ENCODE peak calls at places on chromosomes 2 and 18, in nine cellular contexts. N is neural progenitor cell, C is hepatocyte, X is IMR-90, F is GM23338, R is ascending aorta, O is sigmoid colon, D is K562, M is fibroblast of lung. U is an unnamed sample. For H3K4me1, the result is how much of the 10 kb centered on the place peaks cover.

GRCh38 chr2:176383100-176383499 is 113.9 kb downstream of the MTX2 start:
- DNase-seq in N (no peak), C (no peak), X (no peak), F (no peak), R (no peak), O (no peak), D (no peak), M (no peak), U (no peak)

GRCh38 chr2:208142925-208143799 is 2.8 kb downstream of the CRYGB start:
- DNase-seq in N (no peak), C (no peak), X (no peak), F (peak), R (no peak), O (no peak), D (no peak), M (no peak), U (no peak)

GRCh38 chr2:228735697-228736096 is 535.4 kb downstream of the PID1 start:
- DNase-seq in N (no peak), C (no peak), X (no peak), F (no peak), R (no peak), O (no peak), D (no peak), M (no peak), U (no peak)

GRCh38 chr2:172089005-172089504 is 3.7 kb downstream of the DLX1 start:
- DNase-seq in N (peak), C (no peak), X (no peak), F (no peak), R (no peak), O (no peak), D (no peak), M (no peak), U (no peak)

GRCh38 chr2:105143467-105144127 is 97.9 kb upstream of the GPR45 start:
- DNase-seq in N (peak), C (peak), X (no peak), F (peak), R (no peak), O (no peak), D (peak), M (no peak), U (no peak)

GRCh38 chr2:237298323-237299118 is 115.4 kb downstream of the COL6A3 start:
- DNase-seq in N (no peak), C (peak), X (peak), F (no peak), R (no peak), O (no peak), D (no peak), M (no peak), U (no peak)

GRCh38 chr2:191166111-191166755 is 15.4 kb upstream of the STAT4 start:
- DNase-seq in N (peak), C (peak), X (peak), F (no peak), R (no peak), O (no peak), D (no peak), M (peak), U (no peak)

GRCh38 chr18:24271381-24272331 is 126.0 kb downstream of the OSBPL1A start:
- DNase-seq in N (peak), C (peak), X (peak), F (peak), R (no peak), O (peak), D (no peak), M (peak), U (peak)

GRCh38 chr2:33014268-33014667 is 67.5 kb downstream of the LTBP1 start:
- DNase-seq in N (no peak), C (no peak), X (no peak), F (no peak), R (no peak), O (no peak), D (no peak), M (no peak), U (no peak)

DNA sequence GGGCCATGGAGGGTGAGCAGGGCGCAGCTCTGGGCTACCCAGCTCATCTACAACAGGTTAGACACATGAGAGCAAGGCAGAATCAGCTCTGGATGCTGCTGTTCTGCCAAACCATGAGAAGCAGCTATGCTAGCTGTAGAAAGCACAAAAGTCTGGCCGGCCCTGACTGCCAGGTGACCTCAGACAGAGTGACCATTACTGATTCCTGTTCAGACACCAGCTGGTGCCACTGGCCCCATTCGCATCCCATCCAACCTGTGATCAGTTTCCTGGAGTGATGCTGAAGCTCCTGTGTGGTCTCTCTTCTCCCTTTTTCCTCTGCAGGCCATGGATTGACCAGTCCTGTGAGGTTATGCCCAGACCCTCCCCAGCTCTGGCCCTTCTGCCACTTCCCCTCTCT is 14.3 kb downstream of the RBMS1 start:
- DNase-seq in N (no peak), C (no peak), X (no peak), F (peak), R (no peak), O (peak), D (no peak), M (no peak), U (no peak)
- H3K4me1 ChIP-seq in N (under half), C (under half), X (under half), F (under half), R (under half), O (under half), D (under half), M (under half), U (under half)

GRCh38 chr2:159094173-159094737 is 125.8 kb downstream of the TANC1 start:
- DNase-seq in N (no peak), C (peak), X (peak), F (no peak), R (peak), O (peak), D (no peak), M (peak), U (peak)
- H3K4me3 ChIP-seq in N (no peak), C (no peak), X (no peak), F (no peak), R (no peak), O (no peak), D (no peak), M (no peak), U (no peak)

GRCh38 chr2:64829522-64829921 is 159.7 kb upstream of the SLC1A4 start:
- DNase-seq in N (no peak), C (no peak), X (no peak), F (no peak), R (no peak), O (no peak), D (no peak), M (no peak), U (no peak)

GRCh38 chr2:64831134-64831976 is 157.8 kb upstream of the SLC1A4 start:
- DNase-seq in N (peak), C (peak), X (peak), F (peak), R (peak), O (peak), D (peak), M (peak), U (peak)

GRCh38 chr2:64836566-64836965 is 152.6 kb upstream of the SLC1A4 start:
- DNase-seq in N (peak), C (no peak), X (no peak), F (no peak), R (no peak), O (no peak), D (no peak), M (no peak), U (no peak)

GRCh38 chr2:64832926-64833325 is 156.3 kb upstream of the SLC1A4 start:
- DNase-seq in N (no peak), C (no peak), X (peak), F (no peak), R (no peak), O (no peak), D (no peak), M (no peak), U (no peak)

DNA sequence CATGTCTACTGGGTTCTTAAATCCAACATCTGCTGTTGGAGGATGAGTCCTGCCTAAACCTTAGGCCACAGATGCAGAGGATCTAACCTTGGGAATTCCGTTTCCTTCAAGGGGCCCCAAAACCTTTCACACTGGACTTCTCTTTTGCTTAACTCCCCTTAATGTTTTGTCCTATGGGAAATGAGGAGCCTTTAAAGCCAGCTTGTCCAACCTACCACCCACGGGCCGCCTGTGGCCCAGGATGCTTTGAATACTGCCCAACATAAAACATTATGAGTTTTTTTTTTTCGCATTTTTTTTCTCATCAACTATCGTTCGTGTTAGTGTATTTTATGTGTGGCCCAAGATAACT is 157.2 kb upstream of the SLC1A4 start:
- DNase-seq in N (no peak), C (no peak), X (no peak), F (no peak), R (no peak), O (no peak), D (no peak), M (no peak), U (no peak)
- TF ChIP-seq CTCF in N (no peak), C (no peak), X (no peak), F (no peak), R (no peak), O (no peak), D (no peak), M (no peak), U (no peak)

GRCh38 chr2:160415991-160416390 is 77.6 kb downstream of the RBMS1 start:
- DNase-seq in N (no peak), C (no peak), X (peak), F (peak), R (no peak), O (no peak), D (no peak), M (no peak), U (no peak)
- H3K4me1 ChIP-seq in N (under half), C (under half), X (under half), F (under half), R (under half), O (under half), D (under half), M (under half), U (half or more)

DNA sequence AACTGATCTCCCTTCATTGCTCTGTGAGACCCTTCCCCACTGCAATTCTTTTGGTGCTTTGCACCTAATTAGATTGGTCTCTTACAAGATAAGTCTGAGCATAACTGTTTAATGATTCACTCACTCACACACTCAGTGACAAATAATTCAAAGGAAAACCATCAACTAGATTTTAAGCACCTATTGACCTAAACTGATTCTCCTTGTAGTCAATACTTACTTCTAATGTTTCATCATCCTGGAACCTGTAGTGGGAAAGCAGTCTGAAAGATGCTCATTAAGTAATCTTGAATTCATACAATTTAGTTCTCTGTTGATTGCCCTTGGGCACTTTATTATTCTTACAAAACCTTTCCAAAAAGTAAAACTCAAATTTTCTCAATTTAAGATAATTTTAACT is 74.3 kb upstream of the COL5A2 start:
- DNase-seq in N (no peak), C (no peak), X (no peak), F (no peak), R (no peak), O (no peak), D (no peak), M (no peak), U (no peak)
- H3K4me3 ChIP-seq in N (no peak), C (no peak), X (no peak), F (no peak), R (no peak), O (no peak), D (no peak), M (no peak), U (no peak)

GRCh38 chr2:26942543-26943295 is 27.7 kb upstream of the MAPRE3 start:
- DNase-seq in N (peak), C (peak), X (peak), F (peak), R (no peak), O (peak), D (peak), M (peak), U (peak)

GRCh38 chr2:26948800-26949199 is 21.6 kb upstream of the MAPRE3 start:
- DNase-seq in N (no peak), C (no peak), X (no peak), F (no peak), R (no peak), O (no peak), D (no peak), M (no peak), U (no peak)

GRCh38 chr2:26951246-26951645 is 19.2 kb upstream of the MAPRE3 start:
- DNase-seq in N (no peak), C (no peak), X (no peak), F (no peak), R (no peak), O (no peak), D (no peak), M (no peak), U (no peak)

GRCh38 chr2:26945991-26946750 is 24.3 kb upstream of the MAPRE3 start:
- DNase-seq in N (peak), C (no peak), X (no peak), F (no peak), R (no peak), O (no peak), D (no peak), M (no peak), U (no peak)

GRCh38 chr2:26946841-26947784 is 23.3 kb upstream of the MAPRE3 start:
- DNase-seq in N (no peak), C (peak), X (peak), F (no peak), R (no peak), O (no peak), D (no peak), M (peak), U (no peak)
- TF ChIP-seq CTCF in N (no peak), C (no peak), X (no peak), F (no peak), R (no peak), O (no peak), D (no peak), M (no peak), U (no peak)

GRCh38 chr2:55163258-55163657 is 68.8 kb downstream of the CLHC1 start:
- DNase-seq in N (no peak), C (no peak), X (peak), F (no peak), R (no peak), O (no peak), D (no peak), M (peak), U (no peak)

GRCh38 chr2:55160422-55160821 is 71.7 kb downstream of the CLHC1 start:
- DNase-seq in N (no peak), C (no peak), X (no peak), F (no peak), R (no peak), O (no peak), D (no peak), M (no peak), U (no peak)

GRCh38 chr2:55159752-55160151 is 72.3 kb downstream of the CLHC1 start:
- DNase-seq in N (no peak), C (no peak), X (no peak), F (no peak), R (no peak), O (no peak), D (no peak), M (no peak), U (no peak)

GRCh38 chr2:55162284-55163006 is 69.6 kb downstream of the CLHC1 start:
- DNase-seq in N (peak), C (no peak), X (no peak), F (peak), R (no peak), O (no peak), D (no peak), M (no peak), U (no peak)

DNA sequence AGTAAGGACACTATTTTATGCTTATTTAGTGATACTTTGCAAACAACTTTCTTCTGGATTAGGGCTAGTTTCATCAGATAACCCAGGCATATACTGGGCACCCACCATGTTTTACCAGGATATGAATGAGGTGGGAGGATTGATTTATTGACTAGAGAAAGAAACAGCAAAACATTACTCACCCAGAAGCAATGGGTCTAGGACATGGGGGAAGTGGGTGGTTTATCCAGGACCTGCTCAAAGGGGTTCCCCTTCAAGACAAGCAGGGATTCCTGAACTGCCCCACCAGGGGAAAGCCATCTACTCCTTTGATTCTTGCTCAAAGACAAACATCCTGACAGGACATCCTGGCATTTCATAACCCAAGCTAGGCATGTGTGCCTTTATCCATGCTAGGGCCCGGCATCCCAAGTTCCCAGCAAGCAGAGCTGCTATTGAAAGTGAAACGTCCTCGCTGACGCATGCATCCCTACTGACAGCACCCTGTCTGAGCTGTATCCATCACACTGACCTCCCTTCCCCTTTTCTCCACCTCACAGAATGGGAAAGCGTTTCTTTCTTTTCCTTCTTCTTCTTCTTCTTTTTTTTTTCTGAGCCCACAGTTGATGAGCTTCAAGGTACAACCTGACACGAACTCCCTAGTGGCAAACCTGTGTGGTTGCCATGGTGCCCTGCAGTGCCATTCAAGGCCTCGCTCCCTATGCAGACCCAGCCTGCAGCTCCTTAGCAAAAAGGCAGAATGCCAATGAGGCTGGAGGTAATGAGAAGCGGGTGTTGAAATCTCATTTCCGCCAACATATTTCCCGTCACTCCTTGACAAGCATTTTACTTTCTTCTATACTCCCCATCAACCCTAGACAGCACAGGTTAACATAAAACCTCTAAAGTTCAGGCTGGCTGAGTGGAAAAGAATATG is 70.5 kb downstream of the CLHC1 start:
- DNase-seq in N (no peak), C (no peak), X (no peak), F (no peak), R (no peak), O (no peak), D (no peak), M (no peak), U (no peak)
- H3K4me1 ChIP-seq in N (under half), C (under half), X (under half), F (under half), R (under half), O (under half), D (under half), M (under half), U (half or more)

GRCh38 chr2:88070055-88070454 is 2.4 kb downstream of the SMYD1 start:
- DNase-seq in N (no peak), C (no peak), X (no peak), F (no peak), R (no peak), O (no peak), D (no peak), M (no peak), U (no peak)

GRCh38 chr2:88067598-88067997 is at the start of gene SMYD1:
- DNase-seq in N (no peak), C (no peak), X (no peak), F (no peak), R (no peak), O (no peak), D (no peak), M (no peak), U (no peak)

GRCh38 chr2:88067189-88067588 is 436 bp upstream of the SMYD1 start:
- DNase-seq in N (no peak), C (no peak), X (no peak), F (no peak), R (no peak), O (no peak), D (no peak), M (no peak), U (no peak)

GRCh38 chr2:88068044-88068443 is 419 bp downstream of the SMYD1 start:
- DNase-seq in N (no peak), C (no peak), X (no peak), F (no peak), R (no peak), O (no peak), D (no peak), M (no peak), U (no peak)

GRCh38 chr2:88069117-88069516 is 1.5 kb downstream of the SMYD1 start:
- DNase-seq in N (no peak), C (no peak), X (no peak), F (no peak), R (no peak), O (no peak), D (no peak), M (no peak), U (no peak)
- H3K4me3 ChIP-seq in N (no peak), C (no peak), X (no peak), F (no peak), R (no peak), O (no peak), D (no peak), M (no peak), U (no peak)

DNA sequence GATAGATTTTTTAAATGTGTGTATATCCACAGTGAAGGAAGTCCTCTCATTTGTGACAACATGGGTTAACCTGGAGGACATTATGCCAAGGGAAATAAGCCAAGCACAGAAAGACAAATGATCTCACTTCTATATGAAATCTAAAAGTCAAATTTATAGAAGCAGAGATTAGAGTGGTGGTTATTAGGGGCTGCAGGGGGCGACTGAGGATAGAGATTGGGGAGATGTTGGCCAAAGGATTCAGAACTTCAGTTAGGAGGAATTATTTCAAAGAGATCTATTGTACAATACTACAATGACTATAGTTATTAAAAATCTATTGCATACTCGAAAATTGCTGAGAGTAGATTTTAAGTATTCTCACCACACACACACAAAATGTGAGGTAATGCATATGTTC is 252.4 kb upstream of the SLC39A10 start:
- DNase-seq in N (no peak), C (no peak), X (no peak), F (peak), R (no peak), O (no peak), D (no peak), M (peak), U (no peak)
- TF ChIP-seq CTCF in N (no peak), C (no peak), X (peak), F (peak), R (no peak), O (no peak), D (no peak), M (no peak), U (no peak)